ENCODE peak calls at places on chromosomes 6 and 20, in eight cellular contexts. X, T, O, P, E, R, S and Y are unnamed samples.

GRCh38 chr20:25480156-25480555 is 72.7 kb downstream of the GINS1 start:
- DNase-seq in X (no peak), T (no peak), O (no peak), P (no peak), E (no peak), R (no peak), S (no peak), Y (no peak)

GRCh38 chr6:28734443-28734959 is 189.3 kb downstream of the TRIM27 start:
- DNase-seq in X (no peak), T (no peak), O (no peak), P (no peak), E (no peak), R (no peak), S (no peak), Y (no peak)

GRCh38 chr6:120903836-120904235 is 430.4 kb downstream of the TBC1D32 start:
- DNase-seq in X (no peak), T (no peak), O (no peak), P (no peak), E (no peak), R (no peak), S (no peak), Y (no peak)

GRCh38 chr20:40770564-40771307 is 81.7 kb upstream of the MAFB start:
- DNase-seq in X (no peak), T (no peak), O (no peak), P (no peak), E (no peak), R (no peak), S (no peak), Y (no peak)

GRCh38 chr20:10540636-10541493 is 105.8 kb downstream of the SLX4IP start:
- DNase-seq in X (no peak), T (no peak), O (no peak), P (no peak), E (no peak), R (peak; percentile 92), S (peak; percentile 92), Y (no peak)

GRCh38 chr20:1524004-1524403 is 32.8 kb upstream of the SIRPB2 start:
- DNase-seq in X (no peak), T (no peak), O (no peak), P (no peak), E (no peak), R (no peak), S (no peak), Y (no peak)

GRCh38 chr6:139597781-139598368 is 223.4 kb upstream of the CITED2 start:
- DNase-seq in X (peak; percentile 51), T (no peak), O (peak; percentile 77), P (no peak), E (no peak), R (peak; percentile 99), S (peak; percentile 99), Y (peak; percentile 72)

GRCh38 chr6:5905431-5906339 is 101.0 kb downstream of the NRN1 start:
- DNase-seq in X (peak; percentile 80), T (no peak), O (no peak), P (no peak), E (no peak), R (peak; percentile 94), S (peak; percentile 85), Y (no peak)

GRCh38 chr20:11144114-11144513 is 470.3 kb upstream of the JAG1 start:
- DNase-seq in X (no peak), T (no peak), O (no peak), P (no peak), E (no peak), R (peak; percentile 97), S (peak; percentile 90), Y (no peak)

GRCh38 chr6:23301546-23301945 is 732.2 kb downstream of the HDGFL1 start:
- DNase-seq in X (no peak), T (no peak), O (no peak), P (no peak), E (no peak), R (peak; percentile 5), S (no peak), Y (no peak)

GRCh38 chr6:108635505-108636226 is 74.9 kb downstream of the FOXO3 start:
- DNase-seq in X (no peak), T (no peak), O (no peak), P (no peak), E (peak; percentile 89), R (no peak), S (no peak), Y (peak; percentile 77)

GRCh38 chr6:162856885-162857284 is 129.1 kb downstream of the PACRG start:
- DNase-seq in X (no peak), T (peak; percentile 77), O (peak; percentile 36), P (no peak), E (no peak), R (peak; percentile 87), S (peak; percentile 83), Y (no peak)

GRCh38 chr6:168242655-168243225 is 76.8 kb downstream of the DACT2 start:
- DNase-seq in X (no peak), T (no peak), O (no peak), P (no peak), E (no peak), R (no peak), S (no peak), Y (no peak)

GRCh38 chr6:158226655-158227512 is 58.7 kb downstream of the GTF2H5 start:
- DNase-seq in X (no peak), T (no peak), O (peak; percentile 21), P (no peak), E (no peak), R (no peak), S (no peak), Y (no peak)

GRCh38 chr6:34383171-34383631 is 9.3 kb downstream of the NUDT3 start:
- DNase-seq in X (no peak), T (no peak), O (no peak), P (no peak), E (no peak), R (peak; percentile 70), S (peak; percentile 56), Y (no peak)

GRCh38 chr20:62066983-62067433 is 1.3 kb upstream of the TAF4 start:
- DNase-seq in X (no peak), T (peak; percentile 55), O (peak; percentile 18), P (peak; percentile 47), E (peak; percentile 74), R (no peak), S (no peak), Y (no peak)

GRCh38 chr6:143965503-143966171 is 42.4 kb downstream of the PLAGL1 start:
- DNase-seq in X (no peak), T (no peak), O (no peak), P (no peak), E (no peak), R (peak; percentile 81), S (peak; percentile 71), Y (no peak)

GRCh38 chr6:83442752-83443151 is 11.9 kb upstream of the ME1 start:
- DNase-seq in X (no peak), T (no peak), O (no peak), P (no peak), E (no peak), R (peak; percentile 76), S (no peak), Y (no peak)

GRCh38 chr20:52054123-52054522 is 137.5 kb downstream of the ZFP64 start:
- DNase-seq in X (no peak), T (no peak), O (no peak), P (no peak), E (peak; percentile 76), R (no peak), S (no peak), Y (no peak)

GRCh38 chr6:53250761-53251672 is 97.7 kb downstream of the ELOVL5 start:
- DNase-seq in X (no peak), T (no peak), O (no peak), P (no peak), E (no peak), R (peak; percentile 26), S (peak; percentile 21), Y (no peak)

GRCh38 chr20:38278150-38278549 is 17.6 kb upstream of the KIAA1755 start:
- DNase-seq in X (no peak), T (no peak), O (no peak), P (no peak), E (no peak), R (no peak), S (peak; percentile 45), Y (no peak)

GRCh38 chr20:21699216-21699508 is 6.3 kb upstream of the PAX1 start:
- DNase-seq in X (no peak), T (no peak), O (no peak), P (no peak), E (no peak), R (no peak), S (no peak), Y (no peak)

GRCh38 chr6:8131265-8131897 is 29.0 kb upstream of the EEF1E1 start:
- DNase-seq in X (no peak), T (peak; percentile 71), O (no peak), P (peak; percentile 58), E (no peak), R (peak; percentile 29), S (peak; percentile 74), Y (no peak)

GRCh38 chr6:21931641-21932335 is 338.2 kb downstream of the SOX4 start:
- DNase-seq in X (no peak), T (no peak), O (no peak), P (no peak), E (no peak), R (peak; percentile 88), S (peak; percentile 23), Y (no peak)

GRCh38 chr6:21933351-21933750 is 339.8 kb downstream of the SOX4 start:
- DNase-seq in X (no peak), T (no peak), O (no peak), P (no peak), E (no peak), R (no peak), S (no peak), Y (no peak)

GRCh38 chr6:21937466-21937865 is 343.9 kb downstream of the SOX4 start:
- DNase-seq in X (no peak), T (peak; percentile 43), O (no peak), P (no peak), E (no peak), R (no peak), S (no peak), Y (no peak)

GRCh38 chr6:21935142-21935541 is 341.6 kb downstream of the SOX4 start:
- DNase-seq in X (no peak), T (no peak), O (no peak), P (no peak), E (no peak), R (no peak), S (no peak), Y (no peak)

GRCh38 chr6:21935561-21936028 is 342.0 kb downstream of the SOX4 start:
- DNase-seq in X (no peak), T (peak; percentile 64), O (peak; percentile 5), P (peak; percentile 40), E (no peak), R (peak; percentile 57), S (peak; percentile 60), Y (no peak)
- H3K27ac ChIP-seq in X (no peak overlapping the region), T (no peak overlapping the region), O (no peak overlapping the region), P (no peak overlapping the region), E (no peak overlapping the region), R (no peak overlapping the region), S (no peak overlapping the region), Y (no peak overlapping the region)

GRCh38 chr6:57089265-57089664 is 723 bp upstream of the ZNF451 start:
- DNase-seq in X (no peak), T (no peak), O (no peak), P (no peak), E (no peak), R (no peak), S (no peak), Y (no peak)
- H3K27ac ChIP-seq in X (peak overlapping the region; percentile 89), T (no peak overlapping the region), O (no peak overlapping the region), P (peak overlapping the region; percentile 57), E (peak overlapping the region; percentile 84), R (peak overlapping the region; percentile 75), S (peak overlapping the region; percentile 8), Y (peak overlapping the region; percentile 85)

GRCh38 chr6:111789593-111789992 is 83.7 kb downstream of the FYN start:
- DNase-seq in X (peak; percentile 54), T (no peak), O (no peak), P (no peak), E (no peak), R (no peak), S (peak; percentile 72), Y (no peak)
- H3K27ac ChIP-seq in X (peak overlapping the region; percentile 51), T (no peak overlapping the region), O (no peak overlapping the region), P (no peak overlapping the region), E (no peak overlapping the region), R (no peak overlapping the region), S (no peak overlapping the region), Y (no peak overlapping the region)

GRCh38 chr6:131949909-131950766 is 1.0 kb downstream of the CCN2 start:
- DNase-seq in X (peak; percentile 76), T (peak; percentile 84), O (peak; percentile 71), P (no peak), E (peak; percentile 83), R (peak; percentile 87), S (peak; percentile 95), Y (peak; percentile 82)
- H3K27ac ChIP-seq in X (peak overlapping the region; percentile 97), T (no peak overlapping the region), O (peak overlapping the region; percentile 77), P (no peak overlapping the region), E (peak overlapping the region; percentile 92), R (peak overlapping the region; percentile 87), S (peak overlapping the region; percentile 94), Y (peak overlapping the region; percentile 86)